ENCODE peak calls at places on chromosomes 11 and 22, in five cellular contexts. One of them, this sample, is unnamed.

GRCh38 chr11:128400382-128401203 is 186.8 kb downstream of the ETS1 start:
- DNase-seq in psoas muscle: no peak
- DNase-seq in thoracic aorta: no peak
- DNase-seq in RWPE1: no peak
- DNase-seq in testis: no peak
- DNase-seq in this sample: peak; percentile 76

GRCh38 chr11:44795803-44796535 is 69.2 kb downstream of the TSPAN18 start:
- DNase-seq in testis: no peak
- DNase-seq in RWPE1: no peak
- DNase-seq in thoracic aorta: no peak
- DNase-seq in psoas muscle: no peak
- DNase-seq in this sample: no peak

GRCh38 chr11:123475478-123475877 is 45.4 kb downstream of the GRAMD1B start:
- DNase-seq in psoas muscle: no peak
- DNase-seq in testis: peak; percentile 52
- DNase-seq in thoracic aorta: no peak
- DNase-seq in RWPE1: no peak
- DNase-seq in this sample: peak; percentile 54

GRCh38 chr11:61803889-61804647 is 11.4 kb downstream of the FEN1 start:
- DNase-seq in psoas muscle: no peak
- DNase-seq in thoracic aorta: no peak
- DNase-seq in RWPE1: no peak
- DNase-seq in testis: no peak
- DNase-seq in this sample: no peak

GRCh38 chr11:8652140-8652539 is 30.3 kb downstream of the TRIM66 start:
- DNase-seq in testis: no peak
- DNase-seq in thoracic aorta: no peak
- DNase-seq in psoas muscle: no peak
- DNase-seq in RWPE1: peak; percentile 51
- DNase-seq in this sample: peak; percentile 97

GRCh38 chr22:37741312-37741795 is 44.5 kb downstream of the TRIOBP start:
- DNase-seq in RWPE1: peak; percentile 60
- DNase-seq in psoas muscle: peak; percentile 89
- DNase-seq in thoracic aorta: no peak
- DNase-seq in testis: peak; percentile 81
- DNase-seq in this sample: peak; percentile 83

GRCh38 chr11:104529916-104530315 is 366.0 kb upstream of the PDGFD start:
- DNase-seq in testis: no peak
- DNase-seq in thoracic aorta: no peak
- DNase-seq in psoas muscle: no peak
- DNase-seq in RWPE1: no peak
- DNase-seq in this sample: no peak

GRCh38 chr11:44596541-44597276 is 31.2 kb downstream of the CD82 start:
- DNase-seq in thoracic aorta: no peak
- DNase-seq in testis: no peak
- DNase-seq in psoas muscle: no peak
- DNase-seq in RWPE1: no peak
- DNase-seq in this sample: no peak

GRCh38 chr22:43262990-43263644 is 76.2 kb upstream of the TTLL12 start:
- DNase-seq in thoracic aorta: no peak
- DNase-seq in RWPE1: no peak
- DNase-seq in psoas muscle: no peak
- DNase-seq in testis: no peak
- DNase-seq in this sample: no peak

GRCh38 chr11:17508306-17508705 is 31.7 kb upstream of the ABCC8 start:
- DNase-seq in RWPE1: no peak
- DNase-seq in thoracic aorta: no peak
- DNase-seq in testis: no peak
- DNase-seq in psoas muscle: no peak
- DNase-seq in this sample: no peak

DNA sequence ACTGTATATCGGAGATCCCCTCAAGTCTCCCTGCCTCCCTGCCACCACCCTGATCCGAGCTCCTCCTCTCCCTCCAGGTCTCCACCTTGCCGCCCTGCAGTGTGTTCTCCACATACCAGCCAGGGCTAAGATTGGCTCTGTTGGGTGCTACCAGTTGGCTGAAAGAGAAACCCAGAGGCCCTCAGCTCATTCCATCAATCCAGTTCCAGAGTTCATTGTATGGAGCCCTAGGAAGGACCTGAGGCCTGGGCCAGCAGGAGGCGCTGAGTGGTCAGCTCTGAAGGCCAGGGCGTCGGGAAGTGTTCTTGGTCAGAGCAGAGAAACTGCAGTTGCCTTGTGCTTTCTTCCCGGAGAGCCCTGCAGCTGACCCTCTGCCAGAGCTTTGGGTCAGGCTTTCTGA is 2.2 kb upstream of the TOP3B start:
- DNase-seq in thoracic aorta: no peak
- DNase-seq in testis: peak; percentile 67
- DNase-seq in RWPE1: no peak
- DNase-seq in psoas muscle: no peak
- DNase-seq in this sample: peak; percentile 14
- TF ChIP-seq CTCF in thoracic aorta: no peak
- TF ChIP-seq CTCF in testis: peak; percentile 22
- TF ChIP-seq CTCF in RWPE1: no peak
- TF ChIP-seq CTCF in psoas muscle: no peak
- TF ChIP-seq CTCF in this sample: peak; percentile 72

DNA sequence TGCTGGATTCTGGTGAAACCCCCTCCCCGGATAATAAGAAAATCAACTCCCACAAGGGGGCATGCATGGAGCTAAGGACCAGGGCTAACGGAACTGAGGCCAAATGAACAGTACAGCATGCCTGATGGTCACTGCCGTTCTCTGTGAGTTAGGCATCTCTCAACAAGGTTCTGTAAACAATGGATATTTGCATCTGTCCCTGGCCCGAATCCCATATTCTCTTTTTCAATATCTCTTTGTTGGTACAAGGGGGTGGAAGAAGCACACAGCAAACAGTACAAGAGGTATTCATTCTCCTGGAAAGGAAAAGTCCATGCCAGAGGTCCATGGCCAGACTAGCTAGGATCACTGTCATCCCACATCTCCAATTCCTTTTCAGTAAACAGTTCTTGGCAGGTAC is 32.2 kb upstream of the APOA1 start:
- DNase-seq in thoracic aorta: no peak
- DNase-seq in RWPE1: no peak
- DNase-seq in psoas muscle: no peak
- DNase-seq in testis: no peak
- DNase-seq in this sample: no peak
- TF ChIP-seq CTCF in thoracic aorta: no peak
- TF ChIP-seq CTCF in RWPE1: no peak
- TF ChIP-seq CTCF in psoas muscle: no peak
- TF ChIP-seq CTCF in testis: no peak
- TF ChIP-seq CTCF in this sample: no peak

DNA sequence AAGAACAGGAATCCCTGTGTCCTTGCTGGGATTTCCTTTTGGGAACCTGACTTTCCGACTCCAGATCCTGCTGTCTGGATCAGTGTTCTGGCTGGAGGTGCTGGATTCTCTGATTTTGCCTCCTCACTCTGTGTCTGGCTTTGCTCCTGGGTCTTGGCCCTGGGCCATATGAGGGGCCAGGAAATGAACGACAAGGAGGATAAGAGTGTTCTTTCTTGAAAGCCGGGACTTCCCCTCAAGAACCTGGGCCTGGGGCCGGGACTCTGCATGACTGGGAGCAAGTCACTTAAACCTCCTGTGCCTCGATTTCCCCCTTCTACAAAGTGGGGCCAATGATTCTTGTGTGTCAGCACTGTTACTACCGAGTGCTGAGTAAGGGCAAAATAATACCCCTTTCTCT is 2.9 kb upstream of the MYO7A start:
- DNase-seq in testis: no peak
- DNase-seq in psoas muscle: no peak
- DNase-seq in thoracic aorta: no peak
- DNase-seq in RWPE1: no peak
- DNase-seq in this sample: no peak
- TF ChIP-seq CTCF in testis: no peak
- TF ChIP-seq CTCF in psoas muscle: no peak
- TF ChIP-seq CTCF in thoracic aorta: no peak
- TF ChIP-seq CTCF in RWPE1: no peak
- TF ChIP-seq CTCF in this sample: no peak

GRCh38 chr11:2139118-2139490 is at the start of gene IGF2:
- DNase-seq in RWPE1: no peak
- DNase-seq in thoracic aorta: no peak
- DNase-seq in psoas muscle: peak; percentile 61
- DNase-seq in testis: no peak
- DNase-seq in this sample: no peak
- TF ChIP-seq CTCF in RWPE1: no peak
- TF ChIP-seq CTCF in thoracic aorta: no peak
- TF ChIP-seq CTCF in psoas muscle: no peak
- TF ChIP-seq CTCF in testis: no peak
- TF ChIP-seq CTCF in this sample: no peak

DNA sequence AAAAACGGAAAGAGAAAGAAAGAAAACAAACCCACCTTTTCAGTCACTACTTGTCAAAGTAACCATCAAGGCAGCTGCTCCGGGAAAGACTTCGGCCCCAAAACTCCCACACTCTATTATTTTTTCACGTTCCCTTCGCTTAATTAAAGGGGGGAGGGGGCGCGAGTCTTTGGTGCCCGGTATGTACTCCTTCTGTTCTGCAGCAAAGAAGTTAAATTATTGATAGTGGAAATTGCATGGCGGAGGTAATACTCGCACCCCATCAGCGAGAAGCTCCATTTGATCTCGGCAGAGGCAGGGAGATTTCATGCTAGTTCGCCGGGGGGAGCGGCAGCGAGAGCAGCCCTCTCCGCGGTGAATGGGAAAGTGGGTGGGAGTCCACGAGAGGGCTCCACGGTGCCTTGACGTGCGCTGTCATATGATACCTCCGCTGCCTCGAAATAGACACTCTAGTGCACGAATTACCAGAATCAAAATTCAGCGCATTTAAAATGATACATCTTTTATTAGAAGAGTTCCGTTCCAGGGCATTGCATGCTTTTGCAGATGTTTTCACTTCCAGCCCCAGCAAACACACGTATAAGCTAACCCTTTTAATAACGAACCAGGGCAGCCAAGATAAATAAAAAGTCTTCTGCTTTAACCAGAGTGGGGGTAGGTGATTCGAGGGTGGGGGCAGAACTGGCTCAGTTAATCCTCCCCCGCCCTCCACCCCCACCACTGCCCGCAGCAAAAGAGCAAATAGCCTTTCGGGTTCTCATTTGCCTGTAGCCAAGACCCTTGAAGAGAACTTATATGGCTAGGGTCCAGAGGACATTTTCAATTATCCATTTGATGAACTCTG is 1.2 kb upstream of the BDNF start:
- DNase-seq in RWPE1: peak; percentile 29
- DNase-seq in thoracic aorta: no peak
- DNase-seq in psoas muscle: peak; percentile 54
- DNase-seq in testis: peak; percentile 52
- DNase-seq in this sample: peak; percentile 74
- TF ChIP-seq CTCF in RWPE1: peak; percentile 39
- TF ChIP-seq CTCF in thoracic aorta: peak; percentile 12
- TF ChIP-seq CTCF in psoas muscle: peak; percentile 15
- TF ChIP-seq CTCF in testis: no peak
- TF ChIP-seq CTCF in this sample: peak; percentile 72

GRCh38 chr22:29661355-29661754 is 57.9 kb downstream of the NF2 start:
- DNase-seq in testis: no peak
- DNase-seq in RWPE1: peak; percentile 20
- DNase-seq in thoracic aorta: no peak
- DNase-seq in psoas muscle: no peak
- DNase-seq in this sample: no peak
- TF ChIP-seq CTCF in testis: no peak
- TF ChIP-seq CTCF in RWPE1: no peak
- TF ChIP-seq CTCF in thoracic aorta: no peak
- TF ChIP-seq CTCF in psoas muscle: no peak
- TF ChIP-seq CTCF in this sample: no peak

GRCh38 chr22:19599004-19599403 is 74.8 kb upstream of the CLDN5 start:
- DNase-seq in thoracic aorta: no peak
- DNase-seq in psoas muscle: no peak
- DNase-seq in testis: no peak
- DNase-seq in RWPE1: no peak
- DNase-seq in this sample: no peak
- TF ChIP-seq CTCF in thoracic aorta: no peak
- TF ChIP-seq CTCF in psoas muscle: no peak
- TF ChIP-seq CTCF in testis: no peak
- TF ChIP-seq CTCF in RWPE1: no peak
- TF ChIP-seq CTCF in this sample: no peak

GRCh38 chr11:2657697-2658284 is 42.0 kb downstream of the KCNQ1OT1 start:
- DNase-seq in testis: no peak
- DNase-seq in psoas muscle: no peak
- DNase-seq in thoracic aorta: no peak
- DNase-seq in RWPE1: no peak
- DNase-seq in this sample: no peak
- TF ChIP-seq CTCF in testis: no peak
- TF ChIP-seq CTCF in psoas muscle: no peak
- TF ChIP-seq CTCF in thoracic aorta: no peak
- TF ChIP-seq CTCF in RWPE1: no peak
- TF ChIP-seq CTCF in this sample: no peak

GRCh38 chr11:118180300-118180703 is 3.9 kb upstream of the SCN2B start:
- DNase-seq in psoas muscle: peak; percentile 79
- DNase-seq in thoracic aorta: no peak
- DNase-seq in RWPE1: peak; percentile 34
- DNase-seq in testis: peak; percentile 71
- DNase-seq in this sample: no peak
- TF ChIP-seq CTCF in psoas muscle: no peak
- TF ChIP-seq CTCF in thoracic aorta: no peak
- TF ChIP-seq CTCF in RWPE1: no peak
- TF ChIP-seq CTCF in testis: no peak
- TF ChIP-seq CTCF in this sample: no peak